ENCODE peak calls at places on chromosomes 13 and 19, in nine cellular contexts. B is mesothelial cell of epicardium, X is endothelial cell of umbilical vein, N is endothelial cell, V is uterus, E is neural crest cell, U is cardiac muscle cell, W is testis, G is fibroblast of lung. P is an unnamed sample.

GRCh38 chr19:33388817-33389573 is 15.5 kb downstream of the CEBPG start:
- DNase-seq in B (no peak), X (no peak), N (no peak), V (peak), E (no peak), U (no peak), W (no peak), G (no peak), P (no peak)

GRCh38 chr19:31356587-31357314 is 7.5 kb upstream of the TSHZ3 start:
- DNase-seq in B (no peak), X (no peak), N (peak), V (no peak), E (no peak), U (no peak), W (peak), G (no peak), P (peak)

GRCh38 chr19:7295912-7296486 is 1.8 kb upstream of the INSR start:
- DNase-seq in B (no peak), X (no peak), N (no peak), V (no peak), E (no peak), U (no peak), W (no peak), G (no peak), P (no peak)

GRCh38 chr19:42332059-42332458 is 6.6 kb downstream of the MEGF8 start:
- DNase-seq in B (no peak), X (no peak), N (no peak), V (no peak), E (no peak), U (no peak), W (no peak), G (no peak), P (no peak)

GRCh38 chr13:40504641-40505040 is 161.8 kb downstream of the FOXO1 start:
- DNase-seq in B (no peak), X (no peak), N (no peak), V (no peak), E (no peak), U (no peak), W (no peak), G (no peak), P (no peak)

GRCh38 chr13:40970803-40971202 is 48.3 kb downstream of the ELF1 start:
- DNase-seq in B (no peak), X (no peak), N (no peak), V (no peak), E (no peak), U (no peak), W (no peak), G (no peak), P (no peak)

GRCh38 chr13:59906413-59907027 is 257.2 kb downstream of the DIAPH3 start:
- DNase-seq in B (no peak), X (peak), N (no peak), V (no peak), E (no peak), U (peak), W (no peak), G (peak), P (no peak)

GRCh38 chr13:102555914-102556553 is 40.8 kb upstream of the TPP2 start:
- DNase-seq in B (no peak), X (peak), N (peak), V (no peak), E (peak), U (peak), W (no peak), G (peak), P (no peak)

GRCh38 chr13:51520524-51520923 is 63.7 kb upstream of the WDFY2 start:
- DNase-seq in B (no peak), X (no peak), N (no peak), V (no peak), E (no peak), U (peak), W (no peak), G (peak), P (no peak)

GRCh38 chr13:66328486-66328885 is 901.6 kb downstream of the PCDH9 start:
- DNase-seq in B (no peak), X (no peak), N (no peak), V (no peak), E (no peak), U (no peak), W (no peak), G (no peak), P (no peak)

DNA sequence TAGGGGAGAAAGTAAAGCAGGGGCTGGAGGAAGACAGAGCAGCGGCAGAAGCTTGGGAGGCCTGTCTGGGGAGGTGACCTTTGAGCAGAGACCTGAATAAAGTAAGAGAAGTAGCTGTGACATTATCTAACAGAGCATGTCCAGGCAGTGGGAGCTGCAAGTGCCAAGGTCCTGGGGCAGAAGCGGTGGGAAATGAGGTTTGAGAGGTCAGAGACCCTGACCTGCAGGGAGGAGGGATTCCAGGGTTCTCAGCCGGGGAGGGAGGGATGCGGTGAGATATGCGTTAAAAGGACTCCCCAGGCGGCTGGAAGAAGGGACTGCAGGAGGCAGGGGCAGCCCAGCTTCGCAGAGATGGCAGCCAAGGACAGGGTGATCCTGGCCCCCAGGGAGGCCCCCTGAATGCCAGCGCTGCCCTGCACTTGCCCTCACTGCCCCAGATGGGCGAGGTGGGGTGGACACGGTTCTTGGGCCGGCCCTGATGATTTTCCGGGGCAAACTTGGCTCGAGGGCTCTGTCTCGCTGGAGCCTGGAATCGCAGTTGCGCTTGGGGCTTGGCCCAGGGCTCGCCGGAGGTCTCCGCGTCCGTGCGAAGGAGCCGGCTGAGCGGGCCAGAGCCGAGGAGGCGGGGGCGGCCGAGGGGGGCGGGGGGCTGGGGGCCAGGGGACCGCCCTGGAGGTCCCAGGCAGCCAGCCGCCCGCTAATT is 3.2 kb downstream of the CRLF1 start:
- DNase-seq in B (no peak), X (no peak), N (peak), V (no peak), E (no peak), U (peak), W (no peak), G (no peak), P (no peak)
- TF ChIP-seq CTCF in B (no peak), X (peak), N (no peak), V (no peak), E (peak), U (peak), W (no peak), G (peak), P (peak)

GRCh38 chr13:106520205-106521004 is 15.1 kb downstream of the EFNB2 start:
- DNase-seq in B (no peak), X (peak), N (no peak), V (no peak), E (no peak), U (peak), W (no peak), G (peak), P (no peak)
- TF ChIP-seq CTCF in B (no peak), X (peak), N (no peak), V (peak), E (peak), U (peak), W (peak), G (peak), P (no peak)

GRCh38 chr19:53511933-53512374 is 26.0 kb upstream of the ZNF331 start:
- DNase-seq in B (peak), X (peak), N (peak), V (peak), E (peak), U (peak), W (peak), G (peak), P (peak)
- TF ChIP-seq CTCF in B (peak), X (peak), N (peak), V (peak), E (peak), U (peak), W (peak), G (peak), P (peak)

DNA sequence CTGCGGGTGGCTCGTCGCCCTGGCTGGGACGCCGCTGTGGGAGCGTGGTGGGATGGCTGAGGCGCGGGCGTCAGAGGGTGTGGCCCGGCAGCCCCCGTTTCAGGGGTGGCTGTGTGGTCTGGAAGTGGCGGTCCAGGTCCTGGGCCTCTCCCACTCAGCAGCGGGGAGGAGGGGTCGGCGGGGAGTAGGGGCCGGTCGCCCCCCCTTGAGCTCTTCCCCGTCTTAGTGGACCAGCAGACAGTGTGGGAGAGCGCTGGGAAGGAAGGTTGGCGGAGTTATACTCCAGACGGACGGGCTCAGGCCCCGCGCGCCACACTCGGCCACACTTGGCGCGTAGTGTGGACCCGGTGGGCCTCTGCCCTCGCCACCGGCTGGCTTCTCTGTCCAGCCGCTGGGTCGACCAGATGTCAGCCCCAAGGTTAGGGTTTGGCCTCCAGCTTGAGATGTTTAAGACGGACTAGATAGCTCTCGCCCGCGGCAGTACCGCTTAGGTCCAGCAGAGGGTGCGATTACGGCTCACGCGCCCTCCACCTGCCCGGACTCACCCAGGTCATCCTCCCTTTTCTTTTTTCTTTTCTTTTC is 21.7 kb upstream of the ZNF429 start:
- DNase-seq in B (no peak), X (no peak), N (peak), V (peak), E (peak), U (peak), W (peak), G (peak), P (peak)
- TF ChIP-seq CTCF in B (no peak), X (peak), N (peak), V (peak), E (peak), U (peak), W (peak), G (peak), P (peak)

GRCh38 chr13:42720116-42720857 is 61.1 kb upstream of the FAM216B start:
- DNase-seq in B (no peak), X (peak), N (no peak), V (peak), E (no peak), U (peak), W (no peak), G (peak), P (peak)

GRCh38 chr13:42720858-42721219 is 60.5 kb upstream of the FAM216B start:
- DNase-seq in B (no peak), X (no peak), N (no peak), V (no peak), E (no peak), U (no peak), W (no peak), G (no peak), P (no peak)

DNA sequence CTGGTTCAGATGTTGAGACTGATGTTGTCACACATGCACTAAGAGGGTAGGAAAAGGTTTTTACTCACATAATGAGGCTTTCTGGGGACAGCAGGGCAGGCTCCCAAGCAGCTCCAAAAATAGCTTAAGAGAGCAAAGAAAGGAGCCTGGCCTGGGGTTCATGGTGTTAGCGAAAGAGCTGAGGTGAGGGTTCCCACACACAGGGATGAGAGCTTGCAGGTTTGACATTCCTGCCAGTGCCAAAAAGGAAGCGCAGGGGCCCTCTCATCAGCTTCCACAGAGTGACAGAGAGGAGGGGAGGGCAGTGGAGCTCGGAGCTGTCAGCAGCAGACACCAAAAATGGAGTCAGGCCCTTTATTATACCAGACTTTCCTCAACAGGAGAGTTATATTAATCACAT is 65.5 kb upstream of the FAM216B start:
- DNase-seq in B (no peak), X (no peak), N (no peak), V (no peak), E (no peak), U (no peak), W (no peak), G (no peak), P (no peak)
- TF ChIP-seq CTCF in B (no peak), X (no peak), N (no peak), V (no peak), E (no peak), U (no peak), W (no peak), G (no peak), P (no peak)

P was measured in CD14-positive monocyte.